ENCODE peak calls at places on chromosomes 5 and 9, in four cellular contexts. C is progenitor cell of endocrine pancreas, R is A549, A is lower lobe of right lung. I is an unnamed sample.
A peak's percentile ranks its signal among the peaks of the same experiment; 100 is the strongest.

GRCh38 chr9:71758785-71759184 is 9.5 kb downstream of the CEMIP2 start:
- DNase-seq in A (no peak), R (no peak), C (no peak), I (no peak)

GRCh38 chr9:128027166-128027539 is 40.0 kb downstream of the NAIF1 start:
- DNase-seq in C (no peak), A (no peak), R (no peak), I (no peak)

GRCh38 chr5:96344678-96345612 is 88.1 kb downstream of the PCSK1 start:
- DNase-seq in C (no peak), A (no peak), R (peak; percentile 47), I (no peak)

GRCh38 chr9:101453776-101454570 is 18.4 kb upstream of the ALDOB start:
- DNase-seq in C (no peak), R (no peak), A (no peak), I (no peak)

GRCh38 chr5:119453045-119453383 is 717 bp downstream of the HSD17B4 start:
- DNase-seq in C (no peak), A (peak; percentile 49), R (peak; percentile 14), I (no peak)

GRCh38 chr9:90906316-90907055 is 104.9 kb downstream of the SYK start:
- DNase-seq in A (no peak), R (no peak), C (no peak), I (no peak)

GRCh38 chr5:15643731-15644130 is 143.8 kb downstream of the FBXL7 start:
- DNase-seq in C (no peak), R (no peak), A (no peak), I (no peak)

GRCh38 chr5:126674145-126674544 is 73.4 kb downstream of the PHAX start:
- DNase-seq in C (no peak), R (no peak), A (no peak), I (no peak)

GRCh38 chr9:110744753-110745522 is 76.3 kb downstream of the MUSK start:
- DNase-seq in R (peak; percentile 67), A (no peak), C (no peak), I (no peak)

GRCh38 chr9:113653746-113654604 is 190.4 kb downstream of the RGS3 start:
- DNase-seq in A (no peak), R (no peak), C (no peak), I (no peak)

GRCh38 chr9:126500600-126501382 is 112.9 kb upstream of the LMX1B start:
- DNase-seq in R (peak; percentile 76), A (peak; percentile 82), C (peak; percentile 78), I (peak; percentile 90)

GRCh38 chr5:141094481-141095262 is at the start of gene PCDHB2:
- DNase-seq in A (no peak), C (peak; percentile 49), R (peak; percentile 35), I (peak; percentile 81)

GRCh38 chr9:652896-653295 is 188.6 kb upstream of the DMRT1 start:
- DNase-seq in C (no peak), A (no peak), R (no peak), I (no peak)

GRCh38 chr5:17374157-17374556 is 123.9 kb upstream of the TAF11L2 start:
- DNase-seq in R (peak; percentile 58), A (no peak), C (no peak), I (no peak)

GRCh38 chr5:135225856-135226560 is 173.0 kb downstream of the MACROH2A1 start:
- DNase-seq in R (no peak), A (peak; percentile 43), C (no peak), I (no peak)

GRCh38 chr9:130396581-130396980 is 48.2 kb upstream of the ASS1 start:
- DNase-seq in A (no peak), C (no peak), R (peak; percentile 25), I (no peak)

GRCh38 chr5:173396311-173396993 is 68.2 kb upstream of the STC2 start:
- DNase-seq in C (no peak), R (peak; percentile 23), A (no peak), I (no peak)
- TF ChIP-seq CTCF in C (peak; percentile 43), R (peak; percentile 6), A (no peak), I (peak; percentile 27)

DNA sequence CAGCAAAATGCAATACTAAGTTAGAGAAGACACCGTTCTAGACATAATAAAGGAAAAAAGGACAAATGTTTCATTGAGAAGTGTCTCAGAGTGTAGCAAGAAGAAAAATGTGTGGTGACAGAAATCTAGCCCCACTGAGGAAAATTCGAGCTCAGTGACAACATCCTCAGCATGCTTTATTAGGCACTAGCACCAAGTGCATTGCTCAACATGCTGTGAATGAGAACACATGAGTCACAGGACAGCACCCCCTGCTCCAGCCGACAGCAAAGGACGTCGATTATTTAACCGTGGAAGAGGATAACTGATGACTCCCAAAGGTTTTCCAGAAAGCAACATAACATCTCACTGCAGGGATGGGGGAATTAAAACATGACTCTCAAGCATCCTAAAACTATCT is 182.7 kb downstream of the GNAQ start:
- DNase-seq in C (no peak), A (peak; percentile 63), R (peak; percentile 47), I (no peak)
- TF ChIP-seq CTCF in C (no peak), A (no peak), R (no peak), I (no peak)

DNA sequence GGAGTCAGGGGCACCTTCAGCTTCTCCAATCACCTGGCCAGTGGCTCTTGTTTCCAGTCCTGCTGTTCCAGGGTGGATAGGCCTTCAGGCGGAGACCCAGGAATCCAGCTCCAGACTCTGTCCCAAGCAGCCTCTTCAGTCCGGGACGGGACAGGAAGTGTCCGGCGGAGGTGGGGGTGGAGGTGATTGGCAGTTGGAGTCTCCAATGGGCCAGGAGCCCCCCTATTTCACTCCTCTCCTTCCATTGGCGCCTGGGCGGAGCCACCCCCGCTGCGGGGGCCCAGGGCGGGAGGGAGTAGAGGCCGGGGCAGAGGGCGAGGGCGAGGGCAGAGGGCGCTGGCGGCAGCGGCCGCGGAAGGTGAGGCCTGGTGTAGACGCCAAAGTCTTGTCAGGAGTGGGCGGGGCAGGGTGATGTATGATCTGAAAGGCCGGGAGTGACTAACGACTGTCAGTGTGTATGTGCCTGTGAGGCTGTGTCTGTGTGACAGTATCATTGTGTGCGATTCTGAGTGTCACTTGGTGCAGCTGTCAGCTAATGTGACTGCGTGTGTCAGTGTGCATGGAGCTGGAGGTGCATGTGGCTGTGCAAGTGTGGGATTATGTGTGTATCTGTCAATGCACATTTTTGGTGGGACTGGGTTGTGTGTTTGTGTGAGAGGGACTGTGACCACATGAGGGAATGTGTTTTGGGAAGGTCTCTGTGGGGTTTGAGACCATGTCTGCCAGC is at the start of gene IL11RA:
- DNase-seq in C (peak; percentile 40), A (peak; percentile 92), R (peak; percentile 89), I (no peak)
- TF ChIP-seq CTCF in C (no peak), A (peak; percentile 12), R (no peak), I (no peak)

GRCh38 chr9:15491950-15492349 is 18.8 kb downstream of the PSIP1 start:
- DNase-seq in R (no peak), A (no peak), C (no peak), I (no peak)

GRCh38 chr9:15482146-15482545 is 28.6 kb downstream of the PSIP1 start:
- DNase-seq in C (no peak), A (no peak), R (no peak), I (no peak)

GRCh38 chr9:15484802-15485201 is 26.0 kb downstream of the PSIP1 start:
- DNase-seq in C (no peak), R (no peak), A (no peak), I (no peak)

DNA sequence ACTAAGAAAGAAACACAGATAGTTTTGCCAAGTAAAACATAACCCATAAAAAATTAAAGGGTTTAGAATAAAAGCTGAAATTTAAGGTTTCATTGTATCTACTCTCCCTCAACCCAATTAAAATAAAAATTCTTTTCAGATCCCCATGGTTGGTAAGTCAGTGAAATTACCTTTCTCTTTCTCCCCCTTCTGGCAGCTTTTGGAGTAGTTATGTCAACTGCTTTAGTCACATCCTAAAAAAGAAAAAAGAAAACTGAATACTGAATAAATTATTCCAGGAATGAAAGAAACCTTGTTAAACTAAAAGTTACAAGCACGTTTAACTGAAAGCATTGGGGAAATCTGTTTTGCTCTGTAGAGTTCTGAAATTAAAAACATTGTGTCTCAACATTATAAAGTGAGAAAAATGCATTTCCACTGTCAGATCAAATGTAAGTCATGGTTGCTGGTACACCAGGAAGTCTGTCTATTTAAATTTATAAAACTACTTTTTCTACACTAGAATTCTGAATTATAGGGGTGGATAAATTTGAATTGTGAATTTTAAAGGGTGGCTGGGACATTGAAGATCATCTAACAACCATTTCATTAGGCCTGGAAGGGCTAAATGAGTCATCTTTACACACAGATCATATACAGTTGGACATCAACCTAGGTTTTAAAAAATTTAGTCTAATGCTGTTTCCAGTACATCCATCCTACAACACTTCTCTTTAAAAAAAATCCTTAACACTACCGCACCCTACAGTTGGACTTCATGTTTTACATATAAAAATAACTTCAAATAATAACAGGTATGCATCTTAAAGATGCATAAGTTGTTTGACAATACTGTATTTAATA is 24.7 kb downstream of the PSIP1 start:
- DNase-seq in R (peak; percentile 23), C (no peak), A (no peak), I (no peak)
- TF ChIP-seq CTCF in R (peak; percentile 45), C (peak; percentile 52), A (peak; percentile 33), I (peak; percentile 45)

DNA sequence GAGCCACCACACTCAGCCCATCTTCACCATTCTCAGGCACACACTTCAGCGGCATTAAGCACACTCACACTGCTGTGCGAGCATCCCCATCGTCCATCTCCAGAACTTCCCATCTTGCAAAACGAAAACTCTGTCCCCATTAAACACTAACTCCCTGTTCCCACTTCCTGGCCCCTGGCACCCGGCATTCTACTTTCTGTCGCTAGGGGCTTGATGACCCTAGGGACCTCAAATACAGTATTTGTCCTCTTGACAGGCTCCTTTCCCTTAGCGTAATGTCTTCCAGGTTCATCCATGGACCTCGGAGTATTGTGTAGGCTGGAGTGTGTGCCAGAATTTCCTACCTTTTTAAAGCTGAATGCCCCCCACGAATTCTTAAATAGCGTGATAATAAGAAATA is 14.7 kb upstream of the UBAC1 start:
- DNase-seq in R (peak; percentile 48), A (no peak), C (no peak), I (no peak)
- TF ChIP-seq CTCF in R (no peak), A (no peak), C (no peak), I (no peak)

GRCh38 chr5:65209341-65209740 is 272.4 kb downstream of the ADAMTS6 start:
- DNase-seq in A (no peak), C (no peak), R (no peak), I (no peak)

GRCh38 chr5:65213921-65214525 is 267.7 kb downstream of the ADAMTS6 start:
- DNase-seq in C (no peak), A (no peak), R (peak; percentile 36), I (no peak)
- TF ChIP-seq CTCF in C (peak; percentile 55), A (peak; percentile 38), R (peak; percentile 40), I (peak; percentile 39)

GRCh38 chr9:18703086-18703750 is 229.3 kb downstream of the ADAMTSL1 start:
- DNase-seq in A (no peak), R (no peak), C (no peak), I (no peak)
- TF ChIP-seq CTCF in A (no peak), R (no peak), C (no peak), I (no peak)